ENCODE peak calls at places on chromosomes 11 and 22, in six cellular contexts. S is fibroblast of lung, J is RWPE1, R is CD14-positive monocyte, H is uterus, U is fibroblast of pulmonary artery. F is an unnamed sample.

GRCh38 chr11:92696076-92696475 is 273.4 kb upstream of the MTNR1B start:
- DNase-seq in S (no peak), J (no peak), R (no peak), H (no peak), U (no peak), F (no peak)

GRCh38 chr11:61791737-61792309 is 576 bp downstream of the TMEM258 start:
- DNase-seq in S (peak), J (peak), R (peak), H (peak), U (peak), F (no peak)

GRCh38 chr22:50146440-50147228 is 23.9 kb upstream of the PANX2 start:
- DNase-seq in S (peak), J (peak), R (peak), H (peak), U (peak), F (no peak)

GRCh38 chr22:20186183-20186870 is 35.5 kb upstream of the CCDC188 start:
- DNase-seq in S (no peak), J (no peak), R (no peak), H (no peak), U (peak), F (no peak)

GRCh38 chr11:117127164-117127563 is 16.9 kb upstream of the PAFAH1B2 start:
- DNase-seq in S (no peak), J (no peak), R (no peak), H (no peak), U (no peak), F (no peak)

GRCh38 chr22:27808730-27809129 is 7.2 kb upstream of the MN1 start:
- DNase-seq in S (no peak), J (no peak), R (no peak), H (no peak), U (no peak), F (no peak)

GRCh38 chr11:83092488-83093384 is 21.0 kb upstream of the RAB30 start:
- DNase-seq in S (no peak), J (peak), R (no peak), H (no peak), U (no peak), F (no peak)

GRCh38 chr11:13859986-13860385 is 102.5 kb upstream of the SPON1 start:
- DNase-seq in S (no peak), J (no peak), R (no peak), H (no peak), U (no peak), F (no peak)

GRCh38 chr11:69102732-69103615 is 52.8 kb upstream of the SMIM38 start:
- DNase-seq in S (no peak), J (no peak), R (no peak), H (no peak), U (no peak), F (no peak)

GRCh38 chr22:19201858-19202798 is 23.6 kb upstream of the SLC25A1 start:
- DNase-seq in S (no peak), J (no peak), R (no peak), H (no peak), U (no peak), F (peak)

GRCh38 chr11:64128255-64129006 is 37.5 kb downstream of the MACROD1 start:
- DNase-seq in S (no peak), J (no peak), R (no peak), H (no peak), U (no peak), F (no peak)

GRCh38 chr11:73270089-73270854 is 1.9 kb upstream of the P2RY6 start:
- DNase-seq in S (no peak), J (no peak), R (peak), H (no peak), U (no peak), F (no peak)

GRCh38 chr11:2794419-2794795 is 91.2 kb downstream of the CDKN1C start:
- DNase-seq in S (no peak), J (no peak), R (peak), H (no peak), U (no peak), F (peak)

GRCh38 chr11:1078191-1078601 is 3.5 kb downstream of the MUC2 start:
- DNase-seq in S (no peak), J (no peak), R (peak), H (no peak), U (no peak), F (peak)

GRCh38 chr22:38220163-38220562 is 18.4 kb downstream of the MAFF start:
- DNase-seq in S (no peak), J (no peak), R (no peak), H (no peak), U (no peak), F (no peak)

GRCh38 chr22:17913705-17914282 is 110.6 kb downstream of the MICAL3 start:
- DNase-seq in S (peak), J (no peak), R (no peak), H (no peak), U (no peak), F (no peak)

GRCh38 chr11:31802990-31803812 is 7.9 kb downstream of the PAX6 start:
- DNase-seq in S (no peak), J (no peak), R (no peak), H (no peak), U (no peak), F (no peak)

GRCh38 chr11:111528557-111528956 is 12.0 kb upstream of the LAYN start:
- DNase-seq in S (no peak), J (no peak), R (no peak), H (no peak), U (peak), F (no peak)

GRCh38 chr11:14643697-14644395 is at the start of gene PDE3B:
- DNase-seq in S (peak), J (peak), R (peak), H (peak), U (peak), F (peak)

GRCh38 chr11:108316061-108316460 is 93.2 kb downstream of the ATM start:
- DNase-seq in S (no peak), J (no peak), R (no peak), H (no peak), U (no peak), F (no peak)

GRCh38 chr11:93540337-93540736 is 2.9 kb downstream of the SMCO4 start:
- DNase-seq in S (no peak), J (no peak), R (no peak), H (no peak), U (no peak), F (no peak)

GRCh38 chr22:44399906-44400762 is 87.4 kb upstream of the SHISAL1 start:
- DNase-seq in S (no peak), J (no peak), R (peak), H (peak), U (no peak), F (peak)

GRCh38 chr11:118997627-118998387 is at the start of gene CENATAC:
- DNase-seq in S (peak), J (peak), R (peak), H (peak), U (peak), F (peak)
- TF ChIP-seq CTCF in S (no peak), J (no peak), R (no peak), H (no peak), U (no peak), F (no peak)

GRCh38 chr11:9777525-9777924 is 113.6 kb downstream of the SWAP70 start:
- DNase-seq in S (no peak), J (no peak), R (no peak), H (no peak), U (no peak), F (no peak)

GRCh38 chr11:9776203-9776602 is 112.3 kb downstream of the SWAP70 start:
- DNase-seq in S (no peak), J (no peak), R (no peak), H (no peak), U (no peak), F (no peak)

GRCh38 chr11:9774591-9775392 is 110.9 kb downstream of the SWAP70 start:
- DNase-seq in S (peak), J (no peak), R (no peak), H (no peak), U (peak), F (no peak)

GRCh38 chr11:9775393-9775780 is 111.5 kb downstream of the SWAP70 start:
- DNase-seq in S (no peak), J (no peak), R (no peak), H (no peak), U (no peak), F (no peak)

GRCh38 chr11:9777066-9777465 is 113.2 kb downstream of the SWAP70 start:
- DNase-seq in S (no peak), J (no peak), R (no peak), H (no peak), U (no peak), F (no peak)
- TF ChIP-seq CTCF in S (no peak), J (no peak), R (no peak), H (no peak), U (no peak), F (no peak)

GRCh38 chr11:10181811-10182210 is 112.2 kb downstream of the SBF2 start:
- DNase-seq in S (peak), J (peak), R (no peak), H (no peak), U (peak), F (no peak)
- TF ChIP-seq CTCF in S (no peak), J (peak), R (no peak), H (no peak), U (peak), F (peak)

GRCh38 chr11:128643661-128644060 is 50.2 kb upstream of the FLI1 start:
- DNase-seq in S (no peak), J (no peak), R (no peak), H (no peak), U (no peak), F (no peak)
- TF ChIP-seq CTCF in S (no peak), J (no peak), R (no peak), H (no peak), U (no peak), F (no peak)

F was measured in chondrocyte.